ENCODE peak calls at places on chromosomes 4 and X, in ten cellular contexts. M is BE2C; N is activated gamma-delta T cell treated with Interleukin-2 at 50 U/mL for 16 hours; Z is LHCN-M2; A is SHP77; U is activated CD4-positive, alpha-beta T cell treated with anti-CD3 and anti-CD28 coated beads, Interleukin-2, amount 10 ng/mL, durations not matched to agents 7 days and 5 days; L is MG63; G is activated effector memory CD4-positive, alpha-beta T cell treated with Interleukin-2 at 50 U/mL for 16 hours; J is EH; O is Peyer's patch. I is an unnamed sample.

GRCh38 chrX:374566-374965 is 12.1 kb downstream of the PPP2R3B start:
- DNase-seq in M (no peak), N (no peak), Z (peak), A (no peak), U (no peak), L (no peak), G (no peak), J (peak), O (no peak), I (no peak)

GRCh38 chrX:43861750-43862149 is 20.5 kb downstream of the MAOB start:
- DNase-seq in M (no peak), N (no peak), Z (no peak), A (no peak), U (no peak), L (no peak), G (no peak), J (no peak), O (no peak), I (no peak)

GRCh38 chr4:24164054-24164453 is 274.2 kb upstream of the PPARGC1A start:
- DNase-seq in M (no peak), N (no peak), Z (peak), A (no peak), U (no peak), L (no peak), G (no peak), J (no peak), O (no peak), I (no peak)

GRCh38 chr4:140633154-140633553 is 64.4 kb upstream of the UCP1 start:
- DNase-seq in M (no peak), N (no peak), Z (no peak), A (no peak), U (no peak), L (no peak), G (no peak), J (no peak), O (no peak), I (no peak)

GRCh38 chr4:21113496-21114213 is 413.4 kb downstream of the PACRGL start:
- DNase-seq in M (no peak), N (no peak), Z (no peak), A (no peak), U (no peak), L (no peak), G (no peak), J (peak), O (no peak), I (no peak)

GRCh38 chr4:26048378-26048882 is 134.4 kb downstream of the SMIM20 start:
- DNase-seq in M (no peak), N (no peak), Z (peak), A (no peak), U (no peak), L (peak), G (no peak), J (peak), O (peak), I (no peak)

GRCh38 chrX:48754124-48754667 is 7.4 kb upstream of the GLOD5 start:
- DNase-seq in M (no peak), N (no peak), Z (no peak), A (no peak), U (no peak), L (no peak), G (no peak), J (peak), O (no peak), I (no peak)

GRCh38 chrX:84735025-84735424 is 232.8 kb upstream of the HDX start:
- DNase-seq in M (no peak), N (no peak), Z (no peak), A (no peak), U (no peak), L (no peak), G (no peak), J (peak), O (no peak), I (no peak)

I was measured in NCI-H526.